ENCODE peak calls at places on chromosomes 5 and 9, in six cellular contexts. One of them, this sample, is unnamed.
A peak's percentile ranks its signal among the peaks of the same experiment; 100 is the strongest.

GRCh38 chr5:3310551-3311340 is 284.9 kb upstream of the IRX1 start:
- DNase-seq in WTC11: no peak
- DNase-seq in GM13977: no peak
- DNase-seq in osteoblast: no peak
- DNase-seq in CD4-positive, alpha-beta T cell: no peak
- DNase-seq in neural progenitor cell: peak; percentile 35
- DNase-seq in this sample: peak; percentile 51

GRCh38 chr9:7802666-7803065 is 3.1 kb upstream of the DMAC1 start:
- DNase-seq in osteoblast: no peak
- DNase-seq in GM13977: no peak
- DNase-seq in neural progenitor cell: no peak
- DNase-seq in WTC11: no peak
- DNase-seq in CD4-positive, alpha-beta T cell: no peak
- DNase-seq in this sample: no peak

GRCh38 chr9:129609486-129610192 is 11.3 kb downstream of the C9orf50 start:
- DNase-seq in osteoblast: peak; percentile 96
- DNase-seq in neural progenitor cell: peak; percentile 71
- DNase-seq in CD4-positive, alpha-beta T cell: peak; percentile 45
- DNase-seq in GM13977: peak; percentile 81
- DNase-seq in WTC11: no peak
- DNase-seq in this sample: no peak

GRCh38 chr5:914174-914573 is 21.5 kb downstream of the TRIP13 start:
- DNase-seq in osteoblast: no peak
- DNase-seq in CD4-positive, alpha-beta T cell: no peak
- DNase-seq in GM13977: no peak
- DNase-seq in WTC11: no peak
- DNase-seq in neural progenitor cell: no peak
- DNase-seq in this sample: no peak

GRCh38 chr9:121814594-121814993 is 163.2 kb downstream of the DAB2IP start:
- DNase-seq in GM13977: no peak
- DNase-seq in CD4-positive, alpha-beta T cell: no peak
- DNase-seq in WTC11: no peak
- DNase-seq in osteoblast: peak; percentile 49
- DNase-seq in neural progenitor cell: no peak
- DNase-seq in this sample: no peak

GRCh38 chr5:1414311-1415058 is 30.8 kb downstream of the SLC6A3 start:
- DNase-seq in WTC11: no peak
- DNase-seq in osteoblast: no peak
- DNase-seq in GM13977: no peak
- DNase-seq in neural progenitor cell: no peak
- DNase-seq in CD4-positive, alpha-beta T cell: no peak
- DNase-seq in this sample: peak; percentile 52

GRCh38 chr5:91937121-91937520 is 554.0 kb upstream of the ARRDC3 start:
- DNase-seq in CD4-positive, alpha-beta T cell: no peak
- DNase-seq in osteoblast: peak; percentile 42
- DNase-seq in GM13977: no peak
- DNase-seq in neural progenitor cell: no peak
- DNase-seq in WTC11: no peak
- DNase-seq in this sample: no peak

GRCh38 chr5:77292026-77292757 is 81.7 kb downstream of the PDE8B start:
- DNase-seq in GM13977: no peak
- DNase-seq in WTC11: no peak
- DNase-seq in osteoblast: peak; percentile 86
- DNase-seq in neural progenitor cell: no peak
- DNase-seq in CD4-positive, alpha-beta T cell: no peak
- DNase-seq in this sample: no peak

GRCh38 chr5:39555788-39556187 is 131.0 kb upstream of the DAB2 start:
- DNase-seq in CD4-positive, alpha-beta T cell: no peak
- DNase-seq in neural progenitor cell: no peak
- DNase-seq in WTC11: no peak
- DNase-seq in osteoblast: no peak
- DNase-seq in GM13977: no peak
- DNase-seq in this sample: no peak

GRCh38 chr9:72396247-72397091 is 31.5 kb upstream of the ZFAND5 start:
- DNase-seq in neural progenitor cell: no peak
- DNase-seq in WTC11: no peak
- DNase-seq in osteoblast: no peak
- DNase-seq in CD4-positive, alpha-beta T cell: no peak
- DNase-seq in GM13977: no peak
- DNase-seq in this sample: no peak

GRCh38 chr5:150517272-150518152 is 9.6 kb downstream of the NDST1 start:
- DNase-seq in WTC11: no peak
- DNase-seq in GM13977: no peak
- DNase-seq in osteoblast: peak; percentile 99
- DNase-seq in CD4-positive, alpha-beta T cell: no peak
- DNase-seq in neural progenitor cell: no peak
- DNase-seq in this sample: no peak

GRCh38 chr9:133732351-133733073 is 5.6 kb downstream of the SARDH start:
- DNase-seq in CD4-positive, alpha-beta T cell: no peak
- DNase-seq in WTC11: no peak
- DNase-seq in osteoblast: peak; percentile 77
- DNase-seq in GM13977: no peak
- DNase-seq in neural progenitor cell: peak; percentile 3
- DNase-seq in this sample: no peak

GRCh38 chr9:72485821-72486605 is 35.4 kb upstream of the TMC1 start:
- DNase-seq in WTC11: no peak
- DNase-seq in CD4-positive, alpha-beta T cell: no peak
- DNase-seq in GM13977: no peak
- DNase-seq in neural progenitor cell: peak; percentile 20
- DNase-seq in osteoblast: no peak
- DNase-seq in this sample: no peak

GRCh38 chr5:54717459-54717858 is 199.9 kb downstream of the SNX18 start:
- DNase-seq in neural progenitor cell: no peak
- DNase-seq in osteoblast: no peak
- DNase-seq in GM13977: no peak
- DNase-seq in CD4-positive, alpha-beta T cell: no peak
- DNase-seq in WTC11: no peak
- DNase-seq in this sample: no peak

GRCh38 chr5:54717870-54718269 is 200.3 kb downstream of the SNX18 start:
- DNase-seq in osteoblast: no peak
- DNase-seq in GM13977: peak; percentile 33
- DNase-seq in neural progenitor cell: no peak
- DNase-seq in CD4-positive, alpha-beta T cell: no peak
- DNase-seq in WTC11: no peak
- DNase-seq in this sample: no peak

GRCh38 chr5:54720346-54720745 is 202.8 kb downstream of the SNX18 start:
- DNase-seq in neural progenitor cell: no peak
- DNase-seq in WTC11: no peak
- DNase-seq in GM13977: no peak
- DNase-seq in CD4-positive, alpha-beta T cell: no peak
- DNase-seq in osteoblast: no peak
- DNase-seq in this sample: no peak

GRCh38 chr5:54719384-54720306 is 202.1 kb downstream of the SNX18 start:
- DNase-seq in neural progenitor cell: peak; percentile 74
- DNase-seq in osteoblast: peak; percentile 89
- DNase-seq in WTC11: peak; percentile 77
- DNase-seq in GM13977: no peak
- DNase-seq in CD4-positive, alpha-beta T cell: no peak
- DNase-seq in this sample: no peak

GRCh38 chr5:54718647-54719046 is 201.1 kb downstream of the SNX18 start:
- DNase-seq in CD4-positive, alpha-beta T cell: no peak
- DNase-seq in neural progenitor cell: no peak
- DNase-seq in GM13977: no peak
- DNase-seq in osteoblast: peak; percentile 34
- DNase-seq in WTC11: no peak
- DNase-seq in this sample: no peak
- TF ChIP-seq CTCF in CD4-positive, alpha-beta T cell: no peak
- TF ChIP-seq CTCF in neural progenitor cell: no peak
- TF ChIP-seq CTCF in GM13977: no peak
- TF ChIP-seq CTCF in osteoblast: no peak
- TF ChIP-seq CTCF in WTC11: no peak
- TF ChIP-seq CTCF in this sample: no peak

GRCh38 chr5:35999547-35999946 is 8.4 kb upstream of the UGT3A1 start:
- DNase-seq in osteoblast: no peak
- DNase-seq in neural progenitor cell: no peak
- DNase-seq in WTC11: no peak
- DNase-seq in GM13977: no peak
- DNase-seq in CD4-positive, alpha-beta T cell: no peak
- DNase-seq in this sample: no peak
- TF ChIP-seq CTCF in osteoblast: no peak
- TF ChIP-seq CTCF in neural progenitor cell: no peak
- TF ChIP-seq CTCF in WTC11: no peak
- TF ChIP-seq CTCF in GM13977: no peak
- TF ChIP-seq CTCF in CD4-positive, alpha-beta T cell: no peak
- TF ChIP-seq CTCF in this sample: no peak

GRCh38 chr5:11760940-11761603 is 143.2 kb downstream of the CTNND2 start:
- DNase-seq in WTC11: no peak
- DNase-seq in CD4-positive, alpha-beta T cell: no peak
- DNase-seq in neural progenitor cell: no peak
- DNase-seq in GM13977: no peak
- DNase-seq in osteoblast: no peak
- DNase-seq in this sample: no peak
- TF ChIP-seq CTCF in WTC11: no peak
- TF ChIP-seq CTCF in CD4-positive, alpha-beta T cell: no peak
- TF ChIP-seq CTCF in neural progenitor cell: no peak
- TF ChIP-seq CTCF in GM13977: no peak
- TF ChIP-seq CTCF in osteoblast: no peak
- TF ChIP-seq CTCF in this sample: no peak

DNA sequence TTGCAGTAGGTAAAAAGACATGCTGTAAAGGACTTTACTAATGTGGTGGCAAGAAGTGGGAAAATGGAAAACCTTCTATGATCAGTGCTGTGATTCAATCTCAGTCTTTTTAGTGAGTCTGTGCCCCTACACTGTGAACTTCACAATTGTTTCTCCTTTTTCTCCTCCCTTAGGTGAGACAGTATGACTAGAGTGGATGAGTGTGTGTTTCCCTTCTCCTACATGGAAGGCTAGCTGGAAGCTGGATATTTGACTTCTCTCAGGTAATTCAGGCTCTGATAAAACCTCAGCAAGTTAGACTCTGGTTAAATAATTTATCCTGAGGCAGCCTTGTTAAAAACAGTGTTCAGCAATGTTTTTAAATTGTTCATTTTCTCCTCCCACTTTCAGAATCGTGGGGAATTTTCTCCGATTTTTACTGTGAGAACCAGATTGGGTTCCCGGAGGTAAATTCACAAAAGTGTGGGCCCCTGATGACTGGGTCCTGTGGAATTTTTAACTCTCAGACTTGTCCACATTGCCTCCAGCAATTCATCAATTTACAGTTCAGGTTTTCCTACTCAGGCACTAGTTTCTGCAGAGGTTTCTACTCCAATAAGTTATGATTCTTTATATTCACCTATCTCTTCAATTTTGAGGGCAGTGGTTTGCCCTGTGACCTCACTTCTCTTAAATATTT is 149.1 kb upstream of the PIK3R1 start:
- DNase-seq in GM13977: no peak
- DNase-seq in osteoblast: no peak
- DNase-seq in WTC11: no peak
- DNase-seq in CD4-positive, alpha-beta T cell: no peak
- DNase-seq in neural progenitor cell: no peak
- DNase-seq in this sample: no peak
- TF ChIP-seq CTCF in GM13977: no peak
- TF ChIP-seq CTCF in osteoblast: no peak
- TF ChIP-seq CTCF in WTC11: no peak
- TF ChIP-seq CTCF in CD4-positive, alpha-beta T cell: no peak
- TF ChIP-seq CTCF in neural progenitor cell: no peak
- TF ChIP-seq CTCF in this sample: no peak

DNA sequence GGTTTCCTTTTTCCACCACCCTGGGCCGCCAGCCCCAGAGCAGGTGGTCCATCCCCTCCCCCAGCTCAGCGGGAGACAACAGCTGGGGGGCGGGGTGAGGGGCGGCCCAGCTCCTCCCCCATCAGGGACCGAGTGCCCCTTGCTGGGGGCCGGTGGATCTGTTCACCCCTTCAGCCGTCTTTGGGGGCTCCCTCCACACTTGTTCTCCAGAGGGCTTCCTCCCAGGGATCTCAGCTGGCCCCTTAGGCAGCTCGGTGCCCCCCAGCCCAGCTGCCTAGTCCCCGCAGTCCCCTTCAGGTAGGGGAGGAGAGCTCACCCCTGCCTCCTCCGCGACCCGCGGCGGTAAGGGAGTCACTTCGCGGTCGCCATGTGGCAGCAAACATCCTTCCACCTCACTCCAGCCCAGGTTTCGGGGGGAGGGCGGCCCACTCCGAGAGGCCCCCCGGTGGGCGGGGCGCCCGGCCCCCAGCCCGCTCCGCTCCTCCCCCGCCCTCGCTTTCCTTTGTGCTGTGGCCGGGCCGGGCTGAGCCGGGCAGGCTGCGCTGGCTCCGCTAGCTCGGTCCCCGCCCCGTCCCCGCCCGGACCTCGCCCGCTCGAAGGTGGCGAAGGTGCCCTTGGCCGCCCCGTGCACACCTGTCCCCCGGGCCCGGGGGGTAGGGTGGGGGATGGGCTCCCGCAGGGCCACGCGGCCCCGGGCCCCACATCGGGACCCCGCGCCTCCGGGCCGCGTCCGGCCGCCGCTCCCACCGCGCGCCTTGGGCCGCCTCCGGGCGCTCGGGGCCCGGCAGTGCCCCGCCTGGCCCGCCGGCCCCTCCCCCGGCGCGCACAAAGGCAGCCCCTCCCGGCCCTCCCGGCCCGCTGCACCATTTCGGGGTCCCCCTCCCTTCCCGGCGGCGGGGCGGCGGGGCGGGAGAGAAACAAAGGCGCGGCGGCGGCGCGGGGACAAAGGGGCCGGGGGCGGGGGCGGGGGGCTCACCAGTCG is 683 bp downstream of the DBN1 start:
- DNase-seq in neural progenitor cell: peak; percentile 84
- DNase-seq in CD4-positive, alpha-beta T cell: no peak
- DNase-seq in osteoblast: peak; percentile 96
- DNase-seq in GM13977: peak; percentile 95
- DNase-seq in WTC11: peak; percentile 53
- DNase-seq in this sample: no peak
- TF ChIP-seq CTCF in neural progenitor cell: no peak
- TF ChIP-seq CTCF in CD4-positive, alpha-beta T cell: no peak
- TF ChIP-seq CTCF in osteoblast: no peak
- TF ChIP-seq CTCF in GM13977: no peak
- TF ChIP-seq CTCF in WTC11: no peak
- TF ChIP-seq CTCF in this sample: no peak

DNA sequence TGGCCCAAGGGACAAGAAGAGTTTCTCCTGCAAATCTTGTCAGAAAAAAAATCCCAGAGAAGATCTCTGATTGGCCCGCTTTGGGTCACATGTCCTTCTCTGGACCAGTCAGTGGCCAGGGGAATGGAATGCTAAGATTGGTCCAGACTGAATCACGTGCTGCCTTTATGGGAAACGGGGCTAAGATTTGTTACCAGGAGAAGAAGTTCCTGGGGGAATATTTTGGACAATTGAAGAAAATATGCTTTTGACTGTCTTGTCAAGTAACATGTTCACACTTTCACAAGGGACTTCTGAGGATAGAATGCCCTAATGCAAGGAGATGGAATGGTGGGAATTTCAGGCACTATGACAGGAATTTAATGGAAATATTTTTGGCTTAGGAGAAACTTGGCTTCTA is 74.1 kb upstream of the SH3PXD2B start:
- DNase-seq in osteoblast: no peak
- DNase-seq in CD4-positive, alpha-beta T cell: no peak
- DNase-seq in neural progenitor cell: no peak
- DNase-seq in GM13977: no peak
- DNase-seq in WTC11: no peak
- DNase-seq in this sample: no peak
- TF ChIP-seq CTCF in osteoblast: no peak
- TF ChIP-seq CTCF in CD4-positive, alpha-beta T cell: no peak
- TF ChIP-seq CTCF in neural progenitor cell: no peak
- TF ChIP-seq CTCF in GM13977: no peak
- TF ChIP-seq CTCF in WTC11: no peak
- TF ChIP-seq CTCF in this sample: no peak

GRCh38 chr9:9552665-9553064 is 1060.1 kb downstream of the PTPRD start:
- DNase-seq in neural progenitor cell: no peak
- DNase-seq in WTC11: no peak
- DNase-seq in osteoblast: no peak
- DNase-seq in GM13977: no peak
- DNase-seq in CD4-positive, alpha-beta T cell: no peak
- DNase-seq in this sample: no peak
- TF ChIP-seq CTCF in neural progenitor cell: no peak
- TF ChIP-seq CTCF in WTC11: no peak
- TF ChIP-seq CTCF in osteoblast: no peak
- TF ChIP-seq CTCF in GM13977: no peak
- TF ChIP-seq CTCF in CD4-positive, alpha-beta T cell: no peak
- TF ChIP-seq CTCF in this sample: no peak

This sample was measured in mesothelial cell of epicardium.